ENCODE peak calls at places on chromosomes 1 and 21, in four cellular contexts. H, F, C and A are unnamed samples.

GRCh38 chr21:45999581-46000181 is 18.1 kb downstream of the COL6A1 start:
- DNase-seq in H (no peak), F (no peak), C (no peak), A (no peak)

GRCh38 chr1:53067886-53068285 is 5.9 kb downstream of the PODN start:
- DNase-seq in H (no peak), F (no peak), C (no peak), A (no peak)

GRCh38 chr1:227886503-227886961 is 61.2 kb downstream of the WNT9A start:
- DNase-seq in H (no peak), F (peak), C (no peak), A (peak)

GRCh38 chr1:78069784-78070183 is 24.0 kb downstream of the GIPC2 start:
- DNase-seq in H (no peak), F (no peak), C (no peak), A (no peak)

GRCh38 chr21:33949516-33950424 is 34.2 kb upstream of the ATP5PO start:
- DNase-seq in H (no peak), F (no peak), C (peak), A (no peak)

GRCh38 chr1:87402192-87403046 is 73.7 kb downstream of the LMO4 start:
- DNase-seq in H (no peak), F (no peak), C (no peak), A (no peak)

GRCh38 chr1:161803181-161803580 is 37.1 kb downstream of the ATF6 start:
- DNase-seq in H (no peak), F (no peak), C (no peak), A (no peak)

GRCh38 chr1:76059461-76059860 is 15.1 kb upstream of the ST6GALNAC3 start:
- DNase-seq in H (no peak), F (no peak), C (no peak), A (no peak)